ENCODE peak calls at places on chromosomes 7 and 10, in five cellular contexts. M is midbrain, T is Peyer's patch, X is A172, L is GM10248. D is an unnamed sample.

GRCh38 chr7:128913856-128914565 is 3.5 kb upstream of the KCP start:
- DNase-seq in T (no peak), X (no peak), M (no peak), L (no peak), D (no peak)

GRCh38 chr10:71963756-71964668 is at the start of gene CHST3:
- DNase-seq in T (no peak), L (peak; percentile 32), X (peak; percentile 57), M (peak; percentile 73), D (no peak)

GRCh38 chr10:104925232-104925851 is 284.3 kb downstream of the SORCS3 start:
- DNase-seq in M (peak; percentile 47), X (peak; percentile 14), L (peak; percentile 20), T (no peak), D (no peak)

GRCh38 chr10:122206471-122207065 is 64.5 kb upstream of the BTBD16 start:
- DNase-seq in M (no peak), X (no peak), T (no peak), L (no peak), D (no peak)

GRCh38 chr7:65820287-65820950 is 52.5 kb upstream of the VKORC1L1 start:
- DNase-seq in X (no peak), L (no peak), M (no peak), T (no peak), D (no peak)

GRCh38 chr7:98324782-98325181 is 43.3 kb downstream of the BRI3 start:
- DNase-seq in M (no peak), X (no peak), L (no peak), T (no peak), D (no peak)

GRCh38 chr7:128201690-128202085 is 39.4 kb upstream of the LEP start:
- DNase-seq in L (no peak), T (no peak), X (no peak), M (no peak), D (no peak)

GRCh38 chr7:100968031-100968430 is 1.3 kb upstream of the MUC12 start:
- DNase-seq in L (no peak), T (no peak), M (no peak), X (no peak), D (no peak)

GRCh38 chr7:103075337-103075918 is 488 bp downstream of the ARMC10 start:
- DNase-seq in L (peak; percentile 83), T (peak; percentile 71), M (peak; percentile 51), X (peak; percentile 35), D (no peak)

GRCh38 chr7:131355917-131356777 is 28.5 kb downstream of the MKLN1 start:
- DNase-seq in X (no peak), M (no peak), L (no peak), T (no peak), D (no peak)

GRCh38 chr10:123250640-123251039 is 96.4 kb downstream of the BUB3 start:
- DNase-seq in X (no peak), M (no peak), L (no peak), T (no peak), D (no peak)

GRCh38 chr10:116704926-116705325 is 37.4 kb downstream of the HSPA12A start:
- DNase-seq in X (no peak), T (no peak), M (no peak), L (no peak), D (no peak)

GRCh38 chr7:135670179-135670578 is 7.9 kb downstream of the STMP1 start:
- DNase-seq in L (no peak), X (peak; percentile 15), M (no peak), T (no peak), D (no peak)

GRCh38 chr10:35598379-35598778 is 6.8 kb upstream of the GJD4 start:
- DNase-seq in L (no peak), T (no peak), M (no peak), X (no peak), D (no peak)

GRCh38 chr10:58756126-58756525 is 243.5 kb downstream of the BICC1 start:
- DNase-seq in L (no peak), T (no peak), M (no peak), X (no peak), D (no peak)

GRCh38 chr10:43074409-43074808 is 2.5 kb upstream of the RET start:
- DNase-seq in M (no peak), X (no peak), L (no peak), T (no peak), D (no peak)

D was measured in GM12878.